ENCODE peak calls at places on chromosomes 2 and 18, in ten cellular contexts. G is activated CD4-positive, alpha-beta T cell treated with anti-CD3 and anti-CD28 coated beads, Interleukin-2, amount 10 ng/mL, durations not matched to agents 7 days and 5 days; M is T-cell; N is hepatocyte; O is CD8-positive, alpha-beta T cell; T is myocyte; K is Karpas-422; Q is GM23248; I is transverse colon; W is NCI-H1105 treated with DMSO at 0.1 percent for 48 hours. Z is an unnamed sample.
A peak's percentile ranks its signal among the peaks of the same experiment; 100 is the strongest.

GRCh38 chr2:218400167-218400929 is 680 bp downstream of the CTDSP1 start:
- DNase-seq in G (peak; percentile 47), M (no peak), N (peak; percentile 56), O (no peak), T (peak; percentile 31), K (peak; percentile 71), Q (peak; percentile 68), I (peak; percentile 61), W (no peak), Z (peak; percentile 70)

GRCh38 chr18:49685231-49685942 is 123.5 kb downstream of the LIPG start:
- DNase-seq in G (no peak), M (no peak), N (no peak), O (no peak), T (no peak), K (no peak), Q (no peak), I (no peak), W (no peak), Z (no peak)

GRCh38 chr18:53790817-53791216 is 433.7 kb downstream of the MBD2 start:
- DNase-seq in G (no peak), M (no peak), N (no peak), O (no peak), T (no peak), K (no peak), Q (peak; percentile 67), I (no peak), W (no peak), Z (no peak)

GRCh38 chr18:66226782-66227181 is 377.1 kb downstream of the CDH19 start:
- DNase-seq in G (no peak), M (no peak), N (no peak), O (no peak), T (no peak), K (no peak), Q (no peak), I (no peak), W (no peak), Z (no peak)

GRCh38 chr2:3323360-3324035 is 54.1 kb downstream of the EIPR1 start:
- DNase-seq in G (no peak), M (no peak), N (no peak), O (no peak), T (no peak), K (no peak), Q (no peak), I (no peak), W (no peak), Z (no peak)

GRCh38 chr2:38601463-38602135 is 1.1 kb downstream of the HNRNPLL start:
- DNase-seq in G (no peak), M (no peak), N (peak; percentile 16), O (no peak), T (no peak), K (peak; percentile 73), Q (peak; percentile 56), I (no peak), W (peak; percentile 35), Z (no peak)

GRCh38 chr2:20623241-20623640 is 27.7 kb downstream of the HS1BP3 start:
- DNase-seq in G (no peak), M (no peak), N (no peak), O (no peak), T (no peak), K (no peak), Q (no peak), I (no peak), W (no peak), Z (no peak)

GRCh38 chr2:143730155-143730949 is 601.1 kb downstream of the ARHGAP15 start:
- DNase-seq in G (peak; percentile 10), M (no peak), N (no peak), O (no peak), T (no peak), K (no peak), Q (peak; percentile 67), I (no peak), W (no peak), Z (no peak)

GRCh38 chr18:21513292-21513691 is 87.2 kb downstream of the ESCO1 start:
- DNase-seq in G (no peak), M (no peak), N (no peak), O (no peak), T (no peak), K (no peak), Q (no peak), I (no peak), W (no peak), Z (no peak)

GRCh38 chr2:133026536-133027177 is 356.7 kb upstream of the LYPD1 start:
- DNase-seq in G (no peak), M (no peak), N (peak; percentile 25), O (no peak), T (peak; percentile 37), K (no peak), Q (peak; percentile 1), I (no peak), W (no peak), Z (no peak)

GRCh38 chr2:31270136-31270535 is 36.2 kb downstream of the EHD3 start:
- DNase-seq in G (no peak), M (no peak), N (no peak), O (no peak), T (no peak), K (peak; percentile 78), Q (peak; percentile 88), I (no peak), W (no peak), Z (no peak)

GRCh38 chr2:55168221-55169154 is 63.6 kb downstream of the CLHC1 start:
- DNase-seq in G (peak; percentile 48), M (peak; percentile 23), N (peak; percentile 73), O (peak; percentile 14), T (peak; percentile 79), K (peak; percentile 82), Q (peak; percentile 88), I (peak; percentile 54), W (peak; percentile 63), Z (peak; percentile 6)

GRCh38 chr2:230410861-230411464 is 5.0 kb upstream of the SP100 start:
- DNase-seq in G (no peak), M (no peak), N (no peak), O (no peak), T (no peak), K (no peak), Q (no peak), I (no peak), W (no peak), Z (no peak)

GRCh38 chr2:200741468-200742202 is 70.1 kb upstream of the BZW1 start:
- DNase-seq in G (no peak), M (no peak), N (peak; percentile 73), O (no peak), T (no peak), K (peak; percentile 32), Q (peak; percentile 14), I (peak; percentile 66), W (no peak), Z (no peak)

GRCh38 chr2:74119324-74119723 is 28.4 kb downstream of the BOLA3 start:
- DNase-seq in G (no peak), M (no peak), N (no peak), O (no peak), T (peak; percentile 11), K (peak; percentile 57), Q (peak; percentile 52), I (no peak), W (no peak), Z (no peak)

GRCh38 chr18:62876828-62877227 is 161.5 kb downstream of the PHLPP1 start:
- DNase-seq in G (no peak), M (no peak), N (no peak), O (no peak), T (no peak), K (no peak), Q (no peak), I (no peak), W (no peak), Z (no peak)

GRCh38 chr18:12885500-12885899 is 1.5 kb upstream of the PTPN2 start:
- DNase-seq in G (no peak), M (no peak), N (no peak), O (no peak), T (no peak), K (peak; percentile 95), Q (no peak), I (no peak), W (no peak), Z (no peak)

GRCh38 chr2:57720728-57721627 is 325.6 kb upstream of the VRK2 start:
- DNase-seq in G (peak; percentile 45), M (peak; percentile 2), N (peak; percentile 76), O (peak; percentile 0), T (peak; percentile 74), K (peak; percentile 81), Q (peak; percentile 75), I (peak; percentile 8), W (peak; percentile 41), Z (no peak)

GRCh38 chr18:62870643-62871042 is 155.3 kb downstream of the PHLPP1 start:
- DNase-seq in G (no peak), M (no peak), N (no peak), O (no peak), T (no peak), K (no peak), Q (no peak), I (no peak), W (no peak), Z (no peak)

GRCh38 chr2:219065484-219065883 is 4.8 kb upstream of the IHH start:
- DNase-seq in G (no peak), M (no peak), N (no peak), O (no peak), T (no peak), K (no peak), Q (no peak), I (no peak), W (no peak), Z (no peak)

GRCh38 chr2:188701836-188702235 is 272.3 kb upstream of the COL3A1 start:
- DNase-seq in G (no peak), M (no peak), N (no peak), O (no peak), T (no peak), K (no peak), Q (peak; percentile 71), I (no peak), W (no peak), Z (no peak)

GRCh38 chr2:122307772-122308171 is 552.3 kb downstream of the TSN start:
- DNase-seq in G (no peak), M (no peak), N (peak; percentile 57), O (no peak), T (no peak), K (no peak), Q (no peak), I (no peak), W (no peak), Z (no peak)

GRCh38 chr2:203623104-203623503 is 83.3 kb upstream of the CD28 start:
- DNase-seq in G (no peak), M (no peak), N (peak; percentile 58), O (no peak), T (peak; percentile 58), K (no peak), Q (peak; percentile 97), I (no peak), W (no peak), Z (no peak)

GRCh38 chr2:110114801-110115200 is 821 bp downstream of the MALL start:
- DNase-seq in G (no peak), M (no peak), N (peak; percentile 48), O (no peak), T (no peak), K (no peak), Q (peak; percentile 12), I (peak; percentile 27), W (no peak), Z (no peak)

GRCh38 chr2:144320491-144320890 is 199.4 kb downstream of the ZEB2 start:
- DNase-seq in G (peak; percentile 52), M (peak; percentile 54), N (no peak), O (peak; percentile 57), T (peak; percentile 77), K (peak; percentile 67), Q (peak; percentile 79), I (no peak), W (no peak), Z (peak; percentile 40)

GRCh38 chr2:130808482-130809268 is 28.0 kb upstream of the ARHGEF4 start:
- DNase-seq in G (no peak), M (no peak), N (no peak), O (no peak), T (no peak), K (no peak), Q (no peak), I (no peak), W (no peak), Z (no peak)

GRCh38 chr2:144426981-144427479 is 92.9 kb downstream of the ZEB2 start:
- DNase-seq in G (no peak), M (no peak), N (peak; percentile 39), O (no peak), T (peak; percentile 63), K (no peak), Q (peak; percentile 56), I (no peak), W (no peak), Z (no peak)

GRCh38 chr2:142722569-142722968 is 154.9 kb upstream of the KYNU start:
- DNase-seq in G (no peak), M (no peak), N (no peak), O (no peak), T (no peak), K (no peak), Q (peak; percentile 40), I (no peak), W (no peak), Z (no peak)